ENCODE peak calls at places on chromosomes 1 and 21, in six cellular contexts. F is activated CD4-positive, alpha-beta T cell treated with anti-CD3 and anti-CD28 coated beads, Interleukin-2, amount 50 U/mL, for 48 hours; T is body of pancreas; L is stomach; A is endothelial cell; P is left cardiac atrium. R is an unnamed sample.
A peak's percentile ranks its signal among the peaks of the same experiment; 100 is the strongest.

GRCh38 chr21:33685613-33686197 is 43.4 kb downstream of the ITSN1 start:
- DNase-seq in A (no peak), F (no peak), T (no peak), P (no peak), L (no peak), R (no peak)

GRCh38 chr21:45318556-45319341 is 31.1 kb upstream of the POFUT2 start:
- DNase-seq in P (peak; percentile 90), F (no peak), A (no peak), T (peak; percentile 63), L (peak; percentile 46), R (peak; percentile 85)

GRCh38 chr1:28580706-28581530 is 11.1 kb upstream of the RAB42 start:
- DNase-seq in P (no peak), T (peak; percentile 44), L (peak; percentile 42), A (no peak), F (peak; percentile 35), R (no peak)

GRCh38 chr1:18611311-18611710 is 19.3 kb upstream of the PAX7 start:
- DNase-seq in F (no peak), T (no peak), L (no peak), P (no peak), A (no peak), R (no peak)

GRCh38 chr1:38693031-38693430 is 166.5 kb downstream of the RRAGC start:
- DNase-seq in L (no peak), F (no peak), A (no peak), T (no peak), P (no peak), R (no peak)

GRCh38 chr1:189782280-189782679 is 695.4 kb downstream of the BRINP3 start:
- DNase-seq in F (no peak), L (no peak), P (no peak), T (no peak), A (no peak), R (no peak)

GRCh38 chr1:230831706-230832105 is 36.6 kb downstream of the C1orf198 start:
- DNase-seq in L (no peak), F (no peak), A (no peak), T (no peak), P (no peak), R (no peak)

GRCh38 chr1:38744452-38745350 is 114.9 kb downstream of the RRAGC start:
- DNase-seq in T (no peak), P (no peak), F (no peak), L (no peak), A (no peak), R (no peak)

GRCh38 chr1:68454534-68454933 is 4.8 kb upstream of the RPE65 start:
- DNase-seq in L (no peak), P (no peak), F (no peak), T (no peak), A (no peak), R (no peak)

GRCh38 chr21:38250991-38251418 is 5.8 kb upstream of the KCNJ15 start:
- DNase-seq in A (no peak), L (no peak), F (no peak), P (no peak), T (no peak), R (no peak)

GRCh38 chr1:191709215-191709614 is 449.0 kb upstream of the RGS18 start:
- DNase-seq in T (no peak), A (no peak), F (no peak), L (no peak), P (no peak), R (no peak)

GRCh38 chr21:43333301-43334062 is 93.4 kb downstream of the SIK1 start:
- DNase-seq in A (peak; percentile 28), T (peak; percentile 71), L (peak; percentile 64), P (peak; percentile 75), F (no peak), R (peak; percentile 38)